ENCODE peak calls at places on chromosomes 16 and 17, in seven cellular contexts. W is H1, V is HCT116, M is K562, N is GM12878, I is HepG2, K is SK-N-SH. C is an unnamed sample.

GRCh38 chr16:5580320-5580719 is 482.7 kb upstream of the EEF2KMT start:
- DNase-seq in W (no peak), V (no peak), M (no peak), N (no peak), I (no peak), K (no peak), C (no peak)

GRCh38 chr16:15983898-15984297 is 34.5 kb downstream of the ABCC1 start:
- DNase-seq in W (no peak), V (no peak), M (no peak), N (no peak), I (no peak), K (no peak), C (no peak)

GRCh38 chr17:46877466-46877865 is 26.1 kb downstream of the WNT9B start:
- DNase-seq in W (no peak), V (no peak), M (no peak), N (no peak), I (no peak), K (no peak), C (no peak)

GRCh38 chr16:22638393-22639206 is 127.9 kb downstream of the NPIPB5 start:
- DNase-seq in W (no peak), V (no peak), M (no peak), N (no peak), I (no peak), K (no peak), C (peak; percentile 13)

GRCh38 chr17:28988475-28988874 is 17.4 kb downstream of the SEZ6 start:
- DNase-seq in W (no peak), V (no peak), M (no peak), N (no peak), I (no peak), K (no peak), C (no peak)

GRCh38 chr16:2775317-2775716 is 1.8 kb downstream of the ELOB start:
- DNase-seq in W (no peak), V (no peak), M (no peak), N (no peak), I (no peak), K (no peak), C (no peak)

GRCh38 chr16:4749700-4750257 is 15.4 kb downstream of the DNAAF8 start:
- DNase-seq in W (no peak), V (no peak), M (no peak), N (no peak), I (no peak), K (no peak), C (no peak)

GRCh38 chr17:74408830-74409229 is 23.1 kb upstream of the GPRC5C start:
- DNase-seq in W (no peak), V (no peak), M (no peak), N (no peak), I (no peak), K (no peak), C (no peak)

GRCh38 chr16:87541004-87541881 is 48.4 kb upstream of the ZCCHC14 start:
- DNase-seq in W (no peak), V (no peak), M (no peak), N (no peak), I (no peak), K (peak; percentile 51), C (no peak)

GRCh38 chr16:10895053-10895946 is 18.3 kb downstream of the CIITA start:
- DNase-seq in W (peak; percentile 92), V (no peak), M (peak; percentile 64), N (no peak), I (peak; percentile 48), K (no peak), C (no peak)

GRCh38 chr17:6643460-6644125 is 2.7 kb downstream of the TXNDC17 start:
- DNase-seq in W (no peak), V (no peak), M (no peak), N (no peak), I (no peak), K (no peak), C (no peak)

GRCh38 chr17:16941643-16942042 is 30.3 kb downstream of the TNFRSF13B start:
- DNase-seq in W (no peak), V (no peak), M (no peak), N (no peak), I (no peak), K (no peak), C (no peak)

GRCh38 chr16:64910351-64910750 is 211.5 kb downstream of the CDH11 start:
- DNase-seq in W (no peak), V (no peak), M (no peak), N (no peak), I (no peak), K (no peak), C (no peak)

GRCh38 chr16:77674888-77675287 is 47.4 kb upstream of the NUDT7 start:
- DNase-seq in W (no peak), V (no peak), M (no peak), N (no peak), I (no peak), K (no peak), C (no peak)

GRCh38 chr16:2250652-2251280 is 621 bp downstream of the ECI1 start:
- DNase-seq in W (no peak), V (no peak), M (peak; percentile 61), N (no peak), I (no peak), K (no peak), C (no peak)

GRCh38 chr16:55929184-55929583 is 54.0 kb upstream of the CES5A start:
- DNase-seq in W (no peak), V (no peak), M (no peak), N (no peak), I (no peak), K (no peak), C (no peak)

DNA sequence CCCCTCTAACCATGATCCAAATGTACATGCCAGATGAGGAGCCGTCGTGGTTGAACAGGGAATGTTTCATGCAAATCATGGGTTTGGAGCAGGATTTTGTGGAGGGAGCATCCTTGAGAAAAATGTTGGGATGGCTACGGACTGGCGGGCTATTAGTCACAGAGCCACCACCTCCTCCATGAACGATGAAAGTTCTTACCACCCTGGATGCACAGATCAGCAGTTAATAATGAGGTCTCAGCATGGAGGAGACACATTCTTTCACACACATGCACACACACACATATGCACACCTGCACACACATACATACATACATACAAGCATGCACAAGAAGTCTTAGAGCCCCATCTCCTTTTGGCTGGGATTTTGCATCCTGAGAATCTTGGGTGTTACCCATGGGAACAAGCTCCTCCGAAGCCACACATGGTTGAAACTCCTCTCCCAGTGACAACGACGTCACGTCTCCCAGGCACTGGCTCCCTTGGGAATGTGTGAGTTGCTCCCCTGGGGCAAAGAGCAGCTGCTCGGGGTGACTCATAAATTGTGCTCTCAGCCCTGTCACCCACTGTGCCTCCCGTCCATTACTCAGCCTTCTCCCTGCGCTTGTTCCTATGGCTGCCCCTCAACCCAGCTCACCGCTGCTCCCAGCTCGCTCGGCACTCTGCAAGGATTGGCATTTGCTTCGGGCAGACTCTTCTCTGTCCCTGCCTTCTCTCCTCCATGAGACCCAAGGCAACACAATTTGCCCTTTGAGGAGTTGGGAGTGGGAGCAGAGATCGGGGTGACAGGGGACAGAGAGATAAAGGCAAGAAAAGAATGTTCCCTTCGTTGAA is 344.6 kb downstream of the SOX9 start:
- DNase-seq in W (no peak), V (peak; percentile 92), M (no peak), N (peak; percentile 93), I (peak; percentile 89), K (no peak), C (peak; percentile 81)
- TF ChIP-seq SIN3A in W (no peak), V (peak; percentile 98), M (no peak), N (no peak), I (no peak), K (peak; percentile 51), C (peak; percentile 84)

GRCh38 chr17:44122825-44123355 is 551 bp downstream of the HDAC5 start:
- DNase-seq in W (no peak), V (no peak), M (no peak), N (no peak), I (no peak), K (no peak), C (no peak)
- H3K27ac ChIP-seq in W (peak overlapping the region; percentile 81), V (peak overlapping the region; percentile 77), M (peak overlapping the region; percentile 85), N (peak overlapping the region; percentile 51), I (no peak overlapping the region), K (peak overlapping the region; percentile 63), C (no peak overlapping the region)

GRCh38 chr16:89269805-89270665 is 52.5 kb downstream of the ZNF778 start:
- DNase-seq in W (no peak), V (no peak), M (no peak), N (no peak), I (no peak), K (no peak), C (no peak)

GRCh38 chr16:89270666-89271345 is 53.3 kb downstream of the ZNF778 start:
- DNase-seq in W (no peak), V (no peak), M (no peak), N (no peak), I (no peak), K (no peak), C (no peak)

GRCh38 chr16:89266521-89267134 is 49.1 kb downstream of the ZNF778 start:
- DNase-seq in W (no peak), V (no peak), M (no peak), N (no peak), I (no peak), K (no peak), C (no peak)

GRCh38 chr16:89268987-89269735 is 51.7 kb downstream of the ZNF778 start:
- DNase-seq in W (no peak), V (no peak), M (peak; percentile 16), N (no peak), I (no peak), K (no peak), C (no peak)

DNA sequence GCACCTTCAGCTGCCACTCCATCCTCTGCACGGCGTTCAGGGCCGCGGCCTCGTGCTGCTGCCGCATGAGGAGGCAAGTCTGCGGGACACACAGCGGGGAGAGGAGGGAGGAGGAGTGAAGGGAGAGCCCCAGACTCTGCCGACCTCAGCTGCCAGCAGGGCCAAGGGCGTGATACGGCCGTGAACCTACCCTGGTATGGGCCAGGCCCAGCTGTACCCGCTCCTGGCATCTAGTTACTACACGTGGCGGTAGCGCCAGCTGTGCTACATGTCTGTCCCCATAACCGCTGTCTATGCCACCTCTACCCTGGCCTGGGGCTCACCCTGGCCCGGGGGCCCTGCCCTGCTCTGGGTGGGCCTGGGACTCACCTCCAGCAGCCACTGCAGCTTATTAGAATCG is 51.1 kb downstream of the ZNF778 start:
- DNase-seq in W (no peak), V (no peak), M (no peak), N (no peak), I (no peak), K (no peak), C (no peak)
- H3K36me3 ChIP-seq in W (peaks cover 15% of the 10 kb centered on the region), V (peaks cover 40% of the 10 kb centered on the region), M (peaks cover 67% of the 10 kb centered on the region), N (peaks cover 18% of the 10 kb centered on the region), I (peaks cover 57% of the 10 kb centered on the region), K (peaks cover 37% of the 10 kb centered on the region), C (no peaks in the 10 kb centered on the region)

DNA sequence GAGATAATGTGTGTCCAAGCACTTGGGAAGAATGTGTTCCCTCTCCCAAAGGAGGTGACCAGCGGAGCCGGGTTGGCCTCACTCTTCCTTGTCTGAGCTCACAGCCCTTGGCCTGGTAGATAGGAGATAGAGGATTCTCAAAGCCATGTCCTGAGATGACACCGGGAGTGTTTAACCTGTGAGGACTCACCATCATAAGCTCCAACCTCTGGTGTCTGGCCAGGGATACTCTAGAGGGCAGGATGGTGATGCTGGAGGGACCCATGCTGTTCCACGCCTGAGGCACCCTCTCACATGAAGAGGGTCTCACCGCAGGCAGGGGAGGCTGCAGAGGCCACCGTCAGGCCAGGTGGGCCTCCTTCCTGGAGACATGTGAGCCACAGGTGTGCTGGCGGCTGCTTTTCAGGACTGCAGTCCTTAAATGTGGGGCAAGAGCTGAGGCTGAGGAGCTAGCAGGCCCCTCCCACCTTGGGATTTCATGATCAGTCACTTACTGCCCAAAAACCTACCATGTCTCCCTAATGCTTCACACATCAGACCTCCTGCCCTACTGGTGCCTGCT is 6.6 kb upstream of the ZNF629 start:
- DNase-seq in W (no peak), V (no peak), M (no peak), N (no peak), I (no peak), K (no peak), C (no peak)
- TF ChIP-seq SIN3A in W (no peak), V (no peak), M (no peak), N (no peak), I (no peak), K (no peak), C (no peak)